ENCODE peak calls at places on chromosomes 12 and 14, in seven cellular contexts. Z is dorsolateral prefrontal cortex, I is tibial nerve, K is GM12878, Y is astrocyte, O is tibial artery, G is brain microvascular endothelial cell. L is an unnamed sample. For H3K27me3, the result is how much of the 10 kb centered on the place peaks cover.

GRCh38 chr14:73916324-73916723 is 29.7 kb downstream of the ZNF410 start:
- DNase-seq in Z (no peak), I (no peak), K (no peak), Y (no peak), O (no peak), G (no peak), L (no peak)

GRCh38 chr12:5027436-5027835 is 16.2 kb upstream of the KCNA5 start:
- DNase-seq in Z (no peak), I (no peak), K (no peak), Y (no peak), O (no peak), G (no peak), L (no peak)

GRCh38 chr12:96099431-96099830 is 64.0 kb upstream of the LTA4H start:
- DNase-seq in Z (no peak), I (no peak), K (no peak), Y (no peak), O (no peak), G (no peak), L (no peak)

GRCh38 chr12:78878866-78879265 is 14.3 kb downstream of the SYT1 start:
- DNase-seq in Z (no peak), I (no peak), K (no peak), Y (no peak), O (no peak), G (no peak), L (no peak)

GRCh38 chr14:94390372-94391086 is 2.1 kb upstream of the SERPINA1 start:
- DNase-seq in Z (peak), I (peak), K (no peak), Y (no peak), O (no peak), G (no peak), L (no peak)

GRCh38 chr14:51004801-51005526 is 60.7 kb upstream of the PYGL start:
- DNase-seq in Z (no peak), I (no peak), K (no peak), Y (peak), O (no peak), G (peak), L (no peak)

GRCh38 chr14:99261916-99262787 is 9.8 kb downstream of the BCL11B start:
- DNase-seq in Z (no peak), I (no peak), K (no peak), Y (no peak), O (peak), G (no peak), L (no peak)

GRCh38 chr12:4864575-4864974 is 45.1 kb upstream of the KCNA1 start:
- DNase-seq in Z (no peak), I (no peak), K (no peak), Y (no peak), O (no peak), G (no peak), L (no peak)

GRCh38 chr14:104276435-104276834 is 138.0 kb downstream of the KIF26A start:
- DNase-seq in Z (no peak), I (no peak), K (no peak), Y (no peak), O (no peak), G (no peak), L (no peak)

GRCh38 chr14:50955373-50956043 is 11.2 kb upstream of the PYGL start:
- DNase-seq in Z (no peak), I (peak), K (no peak), Y (peak), O (no peak), G (peak), L (peak)

GRCh38 chr12:2244013-2244861 is 191.4 kb downstream of the CACNA1C start:
- DNase-seq in Z (no peak), I (peak), K (no peak), Y (peak), O (peak), G (peak), L (peak)

GRCh38 chr14:80519002-80519401 is 307.7 kb upstream of the DIO2 start:
- DNase-seq in Z (no peak), I (no peak), K (no peak), Y (no peak), O (no peak), G (no peak), L (no peak)

GRCh38 chr12:1634590-1635191 is 5.7 kb downstream of the WNT5B start:
- DNase-seq in Z (peak), I (peak), K (no peak), Y (peak), O (peak), G (peak), L (peak)

GRCh38 chr12:75208851-75209781 is 523 bp downstream of the KCNC2 start:
- DNase-seq in Z (peak), I (no peak), K (no peak), Y (peak), O (no peak), G (peak), L (peak)

GRCh38 chr12:120709976-120710804 is at the start of gene UNC119B:
- DNase-seq in Z (peak), I (peak), K (no peak), Y (peak), O (peak), G (peak), L (no peak)

GRCh38 chr14:92456215-92457017 is 57.2 kb upstream of the RIN3 start:
- DNase-seq in Z (no peak), I (peak), K (no peak), Y (peak), O (no peak), G (peak), L (peak)

GRCh38 chr12:88471641-88472040 is 108.6 kb downstream of the KITLG start:
- DNase-seq in Z (no peak), I (no peak), K (no peak), Y (peak), O (no peak), G (peak), L (no peak)

GRCh38 chr12:108526482-108527234 is 11.6 kb downstream of the FICD start:
- DNase-seq in Z (no peak), I (no peak), K (no peak), Y (peak), O (no peak), G (no peak), L (no peak)

GRCh38 chr12:12147111-12147510 is 76.4 kb downstream of the BCL2L14 start:
- DNase-seq in Z (no peak), I (no peak), K (no peak), Y (peak), O (no peak), G (no peak), L (no peak)

GRCh38 chr12:49189731-49190314 is 943 bp upstream of the TUBA1A start:
- DNase-seq in Z (no peak), I (no peak), K (no peak), Y (no peak), O (no peak), G (no peak), L (no peak)

GRCh38 chr12:49187184-49187583 is 1.7 kb downstream of the TUBA1A start:
- DNase-seq in Z (peak), I (peak), K (no peak), Y (peak), O (peak), G (peak), L (no peak)

GRCh38 chr12:49188205-49188915 is 520 bp downstream of the TUBA1A start:
- DNase-seq in Z (peak), I (peak), K (no peak), Y (peak), O (peak), G (peak), L (no peak)

GRCh38 chr12:49190317-49190716 is 1.4 kb upstream of the TUBA1A start:
- DNase-seq in Z (peak), I (no peak), K (no peak), Y (no peak), O (peak), G (no peak), L (no peak)

GRCh38 chr12:49188916-49189367 is at the start of gene TUBA1A:
- DNase-seq in Z (peak), I (peak), K (peak), Y (peak), O (peak), G (peak), L (peak)
- H3K27me3 ChIP-seq in Z (under half), I (under half), K (under half), Y (under half), O (under half), G (under half), L (under half)

GRCh38 chr12:106110626-106111300 is 28.0 kb downstream of the NUAK1 start:
- DNase-seq in Z (no peak), I (no peak), K (no peak), Y (no peak), O (no peak), G (no peak), L (no peak)

GRCh38 chr12:106106892-106107291 is 31.9 kb downstream of the NUAK1 start:
- DNase-seq in Z (no peak), I (no peak), K (no peak), Y (peak), O (no peak), G (peak), L (no peak)

GRCh38 chr12:106107566-106107965 is 31.2 kb downstream of the NUAK1 start:
- DNase-seq in Z (no peak), I (no peak), K (no peak), Y (peak), O (no peak), G (peak), L (no peak)

GRCh38 chr12:106108187-106108816 is 30.5 kb downstream of the NUAK1 start:
- DNase-seq in Z (no peak), I (no peak), K (no peak), Y (peak), O (no peak), G (peak), L (no peak)

GRCh38 chr12:106109168-106109910 is 29.4 kb downstream of the NUAK1 start:
- DNase-seq in Z (no peak), I (no peak), K (no peak), Y (no peak), O (no peak), G (no peak), L (no peak)
- H3K4me3 ChIP-seq in Z (no peak), I (no peak), K (no peak), Y (no peak), O (no peak), G (no peak), L (no peak)

DNA sequence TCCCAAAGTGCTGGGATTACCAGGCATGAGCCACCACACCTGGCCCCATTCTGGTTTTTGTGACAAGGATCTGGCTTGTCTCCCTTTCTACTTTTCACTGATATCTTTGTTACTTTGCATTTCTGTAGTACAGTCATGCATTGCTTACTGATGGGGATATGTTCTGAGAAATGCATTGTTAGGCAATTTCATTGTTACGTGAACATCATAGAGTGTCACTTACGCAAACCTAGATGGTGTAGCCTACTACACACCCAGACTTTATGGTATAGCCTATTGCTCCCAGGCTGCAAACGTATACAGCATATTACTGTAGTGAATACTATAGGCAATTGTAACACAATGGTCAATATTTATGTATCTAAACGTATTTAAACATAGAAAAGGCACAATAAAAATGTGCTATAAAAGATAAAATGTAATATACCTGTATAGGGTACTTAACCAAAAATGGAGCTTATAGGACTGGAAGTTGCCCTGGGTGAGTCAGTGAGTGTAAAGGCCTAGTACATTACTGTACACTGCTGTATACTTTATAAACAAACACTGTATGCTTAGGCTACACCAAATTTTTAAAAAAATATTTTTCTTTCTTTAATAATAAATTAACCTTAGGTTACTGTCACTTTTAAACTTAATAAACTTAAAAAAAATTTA is 16.0 kb downstream of the MRPL42 start:
- DNase-seq in Z (no peak), I (no peak), K (no peak), Y (no peak), O (no peak), G (no peak), L (no peak)
- H3K27me3 ChIP-seq in Z (under half), I (under half), K (under half), Y (under half), O (under half), G (under half), L (under half)

GRCh38 chr12:34295366-34296142 is 273.3 kb downstream of the ALG10 start:
- DNase-seq in Z (peak), I (no peak), K (no peak), Y (no peak), O (peak), G (no peak), L (no peak)
- H3K4me3 ChIP-seq in Z (no peak), I (no peak), K (no peak), Y (no peak), O (no peak), G (no peak), L (no peak)

GRCh38 chr12:111288771-111289170 is 80.1 kb downstream of the PHETA1 start:
- DNase-seq in Z (no peak), I (no peak), K (no peak), Y (no peak), O (no peak), G (no peak), L (no peak)
- H3K27me3 ChIP-seq in Z (under half), I (under half), K (under half), Y (under half), O (under half), G (under half), L (under half)

GRCh38 chr12:9741726-9742125 is 8.8 kb upstream of the CLECL1 start:
- DNase-seq in Z (no peak), I (no peak), K (peak), Y (no peak), O (no peak), G (no peak), L (no peak)

GRCh38 chr12:9736931-9737705 is 4.2 kb upstream of the CLECL1 start:
- DNase-seq in Z (no peak), I (no peak), K (no peak), Y (no peak), O (no peak), G (no peak), L (no peak)

GRCh38 chr12:9742665-9743064 is 9.8 kb upstream of the CLECL1 start:
- DNase-seq in Z (no peak), I (no peak), K (no peak), Y (no peak), O (no peak), G (no peak), L (no peak)

GRCh38 chr12:9735601-9736000 is 2.7 kb upstream of the CLECL1 start:
- DNase-seq in Z (no peak), I (no peak), K (no peak), Y (no peak), O (no peak), G (no peak), L (no peak)

DNA sequence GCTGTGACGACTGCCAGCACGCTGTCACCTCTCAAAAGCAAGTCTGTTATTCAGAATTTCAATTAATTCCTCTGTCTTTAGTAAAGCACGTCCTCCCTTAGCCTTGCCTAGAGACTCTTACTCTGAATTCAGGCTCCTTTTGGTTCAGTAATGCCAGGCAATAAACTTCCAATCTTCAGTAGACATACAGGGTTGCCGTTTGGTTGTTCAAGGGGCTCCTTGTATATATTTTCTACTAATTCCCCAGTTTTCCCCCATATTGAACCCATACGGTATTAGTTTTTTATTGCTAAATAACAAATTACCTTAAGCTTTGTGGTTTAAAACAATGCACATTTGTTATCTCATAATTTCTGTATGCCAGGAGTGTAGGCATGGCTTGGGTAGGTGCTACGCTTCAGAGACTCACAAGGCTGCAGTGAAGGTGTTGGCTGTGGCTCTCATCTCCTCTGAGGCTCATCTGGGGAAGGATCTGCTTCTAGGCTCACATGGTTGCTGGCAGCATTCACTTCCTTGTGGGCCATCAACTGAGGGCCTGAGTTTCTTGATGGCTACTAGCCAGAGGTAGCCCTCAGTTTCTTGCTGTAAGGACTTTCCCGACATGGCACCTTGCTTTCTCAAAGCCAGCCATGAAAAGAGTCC is 7.3 kb upstream of the CLECL1 start:
- DNase-seq in Z (no peak), I (no peak), K (no peak), Y (no peak), O (no peak), G (no peak), L (no peak)
- H3K4me3 ChIP-seq in Z (peak), I (no peak), K (peak), Y (no peak), O (peak), G (peak), L (peak)

GRCh38 chr12:52956987-52957386 is 8.1 kb downstream of the KRT18 start:
- DNase-seq in Z (no peak), I (no peak), K (no peak), Y (peak), O (no peak), G (peak), L (no peak)
- H3K27me3 ChIP-seq in Z (under half), I (under half), K (under half), Y (under half), O (under half), G (under half), L (under half)

DNA sequence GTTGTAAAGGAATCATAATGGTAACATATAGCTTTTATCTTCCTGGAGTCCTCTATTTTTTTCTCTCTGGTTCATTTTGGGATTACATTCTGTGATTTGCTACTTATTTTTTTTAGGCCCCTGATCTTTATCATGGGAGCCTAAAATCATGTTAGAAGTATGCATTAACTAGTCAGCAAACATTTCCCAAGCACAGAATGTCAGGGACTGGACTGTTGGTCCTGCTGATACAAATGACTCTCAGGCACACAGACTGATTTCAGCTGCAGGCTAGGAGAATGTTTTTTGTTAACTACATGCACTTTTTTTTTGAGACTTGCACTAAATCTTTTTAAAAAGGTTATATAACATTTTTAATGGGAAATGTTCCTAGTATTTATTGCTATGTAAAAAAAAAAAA is 131.1 kb downstream of the ACSS3 start:
- DNase-seq in Z (no peak), I (no peak), K (no peak), Y (peak), O (no peak), G (peak), L (no peak)
- H3K4me3 ChIP-seq in Z (no peak), I (no peak), K (no peak), Y (no peak), O (no peak), G (no peak), L (no peak)

L was measured in AG04450.